ENCODE peak calls at places on chromosomes 5 and 9, in four cellular contexts. D is CD8-positive, alpha-beta memory T cell; K is left ventricle myocardium inferior; O is heart left ventricle. G is an unnamed sample.
A peak's percentile ranks its signal among the peaks of the same experiment; 100 is the strongest.

GRCh38 chr9:136947955-136948510 is 3.0 kb downstream of the C8G start:
- DNase-seq in D (no peak), K (peak; percentile 71), O (peak; percentile 77), G (peak; percentile 50)

GRCh38 chr5:73135429-73136276 is 15.3 kb downstream of the TMEM171 start:
- DNase-seq in D (no peak), K (no peak), O (no peak), G (no peak)

GRCh38 chr9:17031546-17031945 is 103.3 kb upstream of the CNTLN start:
- DNase-seq in D (no peak), K (no peak), O (no peak), G (no peak)

GRCh38 chr9:15136646-15137045 is 170.4 kb downstream of the TTC39B start:
- DNase-seq in D (no peak), K (no peak), O (no peak), G (no peak)

GRCh38 chr9:77946969-77947368 is 84.6 kb downstream of the GNAQ start:
- DNase-seq in D (no peak), K (no peak), O (peak; percentile 31), G (no peak)

GRCh38 chr5:44318883-44319282 is 70.3 kb downstream of the FGF10 start:
- DNase-seq in D (no peak), K (no peak), O (no peak), G (no peak)

GRCh38 chr5:93894471-93895354 is 153.3 kb upstream of the POU5F2 start:
- DNase-seq in D (no peak), K (no peak), O (no peak), G (peak; percentile 26)

GRCh38 chr9:76419782-76420380 is 25.7 kb upstream of the RFK start:
- DNase-seq in D (no peak), K (no peak), O (no peak), G (no peak)

GRCh38 chr9:136117291-136118060 is 1.2 kb downstream of the TMEM250 start:
- DNase-seq in D (peak; percentile 11), K (peak; percentile 72), O (peak; percentile 71), G (no peak)

GRCh38 chr5:131264453-131265200 is 774 bp downstream of the CDC42SE2 start:
- DNase-seq in D (peak; percentile 61), K (peak; percentile 15), O (peak; percentile 39), G (no peak)

GRCh38 chr9:34372598-34373011 is 4.1 kb downstream of the MYORG start:
- DNase-seq in D (no peak), K (no peak), O (no peak), G (no peak)

GRCh38 chr5:168301593-168302388 is 10.3 kb downstream of the WWC1 start:
- DNase-seq in D (no peak), K (no peak), O (no peak), G (no peak)

GRCh38 chr5:71666321-71666720 is 52.8 kb upstream of the CARTPT start:
- DNase-seq in D (no peak), K (no peak), O (no peak), G (no peak)

GRCh38 chr9:38226491-38226951 is 157.5 kb upstream of the SHB start:
- DNase-seq in D (no peak), K (no peak), O (no peak), G (no peak)

GRCh38 chr9:98993570-98993945 is 49.9 kb downstream of the COL15A1 start:
- DNase-seq in D (no peak), K (no peak), O (peak; percentile 69), G (no peak)

GRCh38 chr9:104094534-104095020 is 468 bp downstream of the SMC2 start:
- DNase-seq in D (no peak), K (no peak), O (no peak), G (no peak)

GRCh38 chr5:146365618-146366017 is 27.0 kb downstream of the POU4F3 start:
- DNase-seq in D (no peak), K (no peak), O (no peak), G (no peak)

GRCh38 chr5:111697215-111697614 is 59.8 kb downstream of the NREP start:
- DNase-seq in D (no peak), K (no peak), O (no peak), G (peak; percentile 26)

GRCh38 chr9:23829580-23830458 is 3.8 kb upstream of the ELAVL2 start:
- DNase-seq in D (no peak), K (no peak), O (no peak), G (no peak)

GRCh38 chr5:42840279-42840678 is 28.6 kb upstream of the SELENOP start:
- DNase-seq in D (no peak), K (peak; percentile 72), O (peak; percentile 77), G (no peak)

GRCh38 chr9:96048116-96048953 is 172.8 kb downstream of the ERCC6L2 start:
- DNase-seq in D (no peak), K (no peak), O (no peak), G (no peak)

GRCh38 chr9:2620876-2621677 is 510 bp upstream of the VLDLR start:
- DNase-seq in D (no peak), K (peak; percentile 85), O (peak; percentile 90), G (peak; percentile 84)

GRCh38 chr9:14423816-14424261 is 109.9 kb upstream of the NFIB start:
- DNase-seq in D (no peak), K (no peak), O (no peak), G (no peak)

GRCh38 chr9:31137151-31137849 is 1247.1 kb upstream of the ACO1 start:
- DNase-seq in D (no peak), K (no peak), O (no peak), G (no peak)

GRCh38 chr5:101424530-101425175 is 521.6 kb upstream of the ST8SIA4 start:
- DNase-seq in D (no peak), K (no peak), O (no peak), G (no peak)

GRCh38 chr5:93519737-93520136 is 61.3 kb downstream of the NR2F1-AS1 start:
- DNase-seq in D (no peak), K (no peak), O (no peak), G (no peak)

GRCh38 chr5:79886940-79887339 is 104.1 kb downstream of the MTX3 start:
- DNase-seq in D (no peak), K (no peak), O (no peak), G (no peak)

GRCh38 chr5:9058161-9058560 is 487.7 kb downstream of the SEMA5A start:
- DNase-seq in D (no peak), K (no peak), O (no peak), G (no peak)

GRCh38 chr5:84286662-84287061 is 98.0 kb downstream of the EDIL3 start:
- DNase-seq in D (no peak), K (no peak), O (no peak), G (no peak)

GRCh38 chr9:115305543-115305942 is 187.6 kb upstream of the TNC start:
- DNase-seq in D (no peak), K (no peak), O (no peak), G (no peak)

GRCh38 chr5:95823738-95824609 is 1.4 kb upstream of the GLRX start:
- DNase-seq in D (peak; percentile 84), K (peak; percentile 50), O (peak; percentile 74), G (no peak)

GRCh38 chr5:94409440-94409839 is 209.0 kb downstream of the KIAA0825 start:
- DNase-seq in D (no peak), K (no peak), O (no peak), G (no peak)

GRCh38 chr5:137016783-137017324 is 482.3 kb downstream of the SPOCK1 start:
- DNase-seq in D (no peak), K (no peak), O (no peak), G (no peak)

GRCh38 chr9:18238254-18238653 is 235.7 kb upstream of the ADAMTSL1 start:
- DNase-seq in D (no peak), K (no peak), O (no peak), G (peak; percentile 17)

GRCh38 chr9:126164796-126165525 is 161.7 kb upstream of the MVB12B start:
- DNase-seq in D (no peak), K (no peak), O (no peak), G (peak; percentile 82)
- H3K27ac ChIP-seq in D (no peak overlapping the region), K (no peak overlapping the region), O (no peak overlapping the region), G (peak overlapping the region; percentile 92)

GRCh38 chr9:88748566-88749238 is 213.7 kb downstream of the NXNL2 start:
- DNase-seq in D (no peak), K (peak; percentile 63), O (peak; percentile 63), G (no peak)

GRCh38 chr9:88747768-88748167 is 212.8 kb downstream of the NXNL2 start:
- DNase-seq in D (no peak), K (peak; percentile 28), O (peak; percentile 52), G (no peak)

GRCh38 chr9:88746029-88746743 is 211.2 kb downstream of the NXNL2 start:
- DNase-seq in D (no peak), K (peak; percentile 51), O (no peak), G (no peak)

GRCh38 chr9:88745281-88746001 is 210.5 kb downstream of the NXNL2 start:
- DNase-seq in D (no peak), K (no peak), O (no peak), G (no peak)

GRCh38 chr9:88746744-88747398 is 211.9 kb downstream of the NXNL2 start:
- DNase-seq in D (no peak), K (no peak), O (no peak), G (no peak)
- H3K27ac ChIP-seq in D (no peak overlapping the region), K (peak overlapping the region; percentile 85), O (peak overlapping the region; percentile 79), G (no peak overlapping the region)

DNA sequence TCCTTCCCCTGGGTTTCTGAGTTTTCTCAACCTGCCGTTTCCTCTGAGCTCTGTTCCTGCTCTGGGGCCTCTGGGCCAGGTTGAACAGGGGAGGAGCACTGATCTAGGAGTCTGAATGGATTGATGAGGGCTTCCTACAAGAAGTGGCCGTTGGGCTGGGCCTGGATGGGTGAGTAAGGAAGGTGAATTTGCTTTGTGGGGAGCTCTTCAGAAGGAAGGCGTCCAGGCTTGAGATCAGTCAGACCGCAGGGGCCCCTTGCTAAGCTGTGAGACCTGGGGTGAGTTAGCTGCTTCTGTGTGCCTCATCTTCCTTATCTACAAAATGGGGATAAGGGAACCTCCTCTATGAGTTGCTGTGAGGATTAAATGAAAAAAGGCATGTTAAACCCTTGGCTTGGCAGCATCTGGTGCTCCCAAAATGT is 1.1 kb upstream of the SYNPO start:
- DNase-seq in D (no peak), K (no peak), O (no peak), G (no peak)
- H3K27ac ChIP-seq in D (no peak overlapping the region), K (peak overlapping the region; percentile 97), O (peak overlapping the region; percentile 95), G (no peak overlapping the region)

GRCh38 chr9:105242557-105242956 is 1.9 kb upstream of the SLC44A1 start:
- DNase-seq in D (no peak), K (no peak), O (no peak), G (no peak)

GRCh38 chr9:105243935-105244273 is 547 bp upstream of the SLC44A1 start:
- DNase-seq in D (no peak), K (no peak), O (no peak), G (no peak)

GRCh38 chr9:105243015-105243686 is 1.3 kb upstream of the SLC44A1 start:
- DNase-seq in D (no peak), K (no peak), O (no peak), G (no peak)

GRCh38 chr9:105242062-105242461 is 2.4 kb upstream of the SLC44A1 start:
- DNase-seq in D (no peak), K (no peak), O (no peak), G (no peak)

DNA sequence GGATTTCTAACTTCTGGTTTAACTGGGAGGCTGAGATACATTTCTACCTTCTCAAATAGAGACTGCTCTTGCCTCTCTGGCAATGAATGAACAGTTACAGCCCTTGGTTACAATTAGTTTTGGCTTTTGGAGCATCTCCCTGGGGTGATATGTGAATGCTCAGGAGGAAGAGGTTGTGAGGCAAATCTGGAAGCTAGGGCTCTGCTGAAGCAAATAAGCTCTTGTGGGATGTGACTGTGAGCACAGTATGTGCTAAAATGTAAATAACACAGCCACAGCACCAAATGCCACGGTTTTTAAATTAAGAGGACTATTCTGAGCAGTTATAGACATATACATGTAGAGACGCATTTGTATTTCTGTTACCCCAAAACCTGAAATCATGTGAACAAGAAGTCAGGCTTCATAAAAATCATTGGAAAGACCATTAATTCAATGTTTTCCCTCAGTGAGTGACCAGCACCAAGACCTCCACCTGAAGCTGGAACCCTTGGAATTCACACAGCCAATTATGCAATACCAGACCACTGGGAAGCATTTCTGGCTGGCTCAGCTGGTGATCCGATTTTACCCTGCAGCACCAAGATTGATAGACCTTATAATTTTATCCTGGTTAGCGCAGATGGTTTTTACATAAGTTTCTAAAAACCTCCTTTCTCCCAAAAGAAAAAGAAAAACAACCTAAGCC is 3.0 kb upstream of the SLC44A1 start:
- DNase-seq in D (no peak), K (no peak), O (no peak), G (no peak)
- H3K27ac ChIP-seq in D (no peak overlapping the region), K (peak overlapping the region; percentile 90), O (peak overlapping the region; percentile 89), G (no peak overlapping the region)

G was measured in caudate nucleus.